ENCODE peak calls at places on chromosomes 5 and 9, in six cellular contexts. B is HCT116, W is right lobe of liver, L is heart left ventricle, C is body of pancreas, G is IMR-90. O is an unnamed sample.

GRCh38 chr9:128020692-128021091 is 39.9 kb upstream of the EEIG1 start:
- ATAC-seq in C (no peak), W (no peak), L (no peak), B (peak; percentile 58), G (no peak), O (no peak)

GRCh38 chr5:119943148-119943547 is 313.8 kb downstream of the FAM170A start:
- ATAC-seq in G (peak; percentile 75), C (no peak), W (peak; percentile 39), L (no peak), B (peak; percentile 55), O (no peak)

GRCh38 chr5:164362021-164362420 is 856.6 kb downstream of the MAT2B start:
- ATAC-seq in L (no peak), C (no peak), B (no peak), G (no peak), W (no peak), O (no peak)

GRCh38 chr5:152634596-152634995 is 229.5 kb upstream of the NMUR2 start:
- ATAC-seq in W (no peak), L (peak; percentile 45), G (no peak), B (no peak), C (no peak), O (no peak)

GRCh38 chr5:177040814-177041410 is 18.4 kb downstream of the ZNF346 start:
- ATAC-seq in L (no peak), B (no peak), W (no peak), G (no peak), C (no peak), O (peak; percentile 31)

GRCh38 chr5:78586251-78586650 is 62.3 kb downstream of the LHFPL2 start:
- ATAC-seq in L (no peak), C (no peak), B (peak; percentile 90), W (peak; percentile 34), G (peak; percentile 84), O (no peak)

GRCh38 chr9:79944991-79945390 is 373.2 kb downstream of the TLE4 start:
- ATAC-seq in G (no peak), B (no peak), L (no peak), C (no peak), W (no peak), O (no peak)

GRCh38 chr9:33434317-33435105 is 12.9 kb downstream of the AQP3 start:
- ATAC-seq in W (no peak), C (no peak), B (no peak), G (no peak), L (no peak), O (no peak)

GRCh38 chr9:137740311-137740710 is 121.5 kb downstream of the EHMT1 start:
- ATAC-seq in G (peak; percentile 49), B (no peak), W (no peak), L (no peak), C (no peak), O (peak; percentile 22)

GRCh38 chr9:69645488-69645887 is 26.7 kb downstream of the APBA1 start:
- ATAC-seq in G (no peak), L (no peak), W (peak; percentile 74), B (peak; percentile 84), C (peak; percentile 99), O (no peak)

GRCh38 chr9:99169982-99170761 is 51.6 kb downstream of the ALG2 start:
- ATAC-seq in W (no peak), G (peak; percentile 52), B (no peak), L (no peak), C (no peak), O (no peak)

GRCh38 chr9:4849364-4849763 is 56.6 kb downstream of the RCL1 start:
- ATAC-seq in G (no peak), C (no peak), W (peak; percentile 85), B (no peak), L (no peak), O (no peak)
- TF ChIP-seq CTCF in G (no peak), C (peak; percentile 24), W (peak; percentile 18), B (peak; percentile 18), L (no peak), O (no peak)

GRCh38 chr5:171055881-171056454 is 194.2 kb downstream of the RANBP17 start:
- ATAC-seq in G (no peak), L (no peak), W (no peak), B (no peak), C (no peak), O (no peak)
- TF ChIP-seq POLR2A in G (no peak), L (no peak), W (no peak), B (no peak), C (no peak), O (no peak)

DNA sequence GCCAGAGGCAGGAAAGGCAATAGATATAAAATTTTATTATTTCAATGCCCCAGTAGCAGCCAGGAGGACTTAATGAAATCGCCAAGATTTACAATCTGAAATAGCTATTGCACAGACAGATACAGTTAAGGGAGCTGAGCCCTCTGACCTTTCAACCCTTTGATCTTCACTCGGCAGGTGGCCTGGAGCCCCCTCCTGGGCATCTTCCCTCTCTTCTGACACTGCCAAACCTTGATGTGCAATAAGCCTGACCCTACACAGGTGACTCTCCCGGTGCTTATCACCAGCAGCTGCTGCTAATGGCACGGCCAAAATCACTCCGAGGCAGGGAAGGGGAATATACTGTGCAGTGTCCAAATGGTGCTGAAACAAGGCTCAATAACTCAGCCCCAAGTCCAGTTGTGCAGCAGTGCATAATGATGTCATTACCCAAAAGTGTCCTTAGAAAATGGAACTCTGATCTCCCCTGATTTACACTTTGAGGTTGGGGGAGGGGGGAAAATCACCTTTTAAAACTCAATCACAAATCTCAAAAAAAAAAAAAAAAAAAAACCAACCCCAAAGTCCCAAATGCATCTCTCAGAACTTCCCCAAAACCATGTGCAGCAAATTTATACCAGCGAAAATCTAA is 242.0 kb downstream of the CRB2 start:
- ATAC-seq in G (no peak), B (no peak), C (no peak), W (no peak), L (no peak), O (no peak)
- TF ChIP-seq CTCF in G (no peak), B (no peak), C (no peak), W (no peak), L (no peak), O (no peak)

GRCh38 chr5:172773481-172774469 is 2.8 kb upstream of the DUSP1 start:
- ATAC-seq in L (no peak), W (no peak), C (no peak), G (no peak), B (no peak), O (no peak)

GRCh38 chr5:172770675-172771438 is at the start of gene DUSP1:
- ATAC-seq in B (peak; percentile 74), W (peak; percentile 39), G (peak; percentile 60), C (peak; percentile 74), L (peak; percentile 46), O (peak; percentile 68)

GRCh38 chr5:172770374-172770674 is 671 bp downstream of the DUSP1 start:
- ATAC-seq in G (no peak), W (no peak), L (no peak), B (no peak), C (no peak), O (no peak)

GRCh38 chr5:172771439-172772111 is 580 bp upstream of the DUSP1 start:
- ATAC-seq in B (peak; percentile 1), C (no peak), W (peak; percentile 21), G (no peak), L (peak; percentile 11), O (no peak)

DNA sequence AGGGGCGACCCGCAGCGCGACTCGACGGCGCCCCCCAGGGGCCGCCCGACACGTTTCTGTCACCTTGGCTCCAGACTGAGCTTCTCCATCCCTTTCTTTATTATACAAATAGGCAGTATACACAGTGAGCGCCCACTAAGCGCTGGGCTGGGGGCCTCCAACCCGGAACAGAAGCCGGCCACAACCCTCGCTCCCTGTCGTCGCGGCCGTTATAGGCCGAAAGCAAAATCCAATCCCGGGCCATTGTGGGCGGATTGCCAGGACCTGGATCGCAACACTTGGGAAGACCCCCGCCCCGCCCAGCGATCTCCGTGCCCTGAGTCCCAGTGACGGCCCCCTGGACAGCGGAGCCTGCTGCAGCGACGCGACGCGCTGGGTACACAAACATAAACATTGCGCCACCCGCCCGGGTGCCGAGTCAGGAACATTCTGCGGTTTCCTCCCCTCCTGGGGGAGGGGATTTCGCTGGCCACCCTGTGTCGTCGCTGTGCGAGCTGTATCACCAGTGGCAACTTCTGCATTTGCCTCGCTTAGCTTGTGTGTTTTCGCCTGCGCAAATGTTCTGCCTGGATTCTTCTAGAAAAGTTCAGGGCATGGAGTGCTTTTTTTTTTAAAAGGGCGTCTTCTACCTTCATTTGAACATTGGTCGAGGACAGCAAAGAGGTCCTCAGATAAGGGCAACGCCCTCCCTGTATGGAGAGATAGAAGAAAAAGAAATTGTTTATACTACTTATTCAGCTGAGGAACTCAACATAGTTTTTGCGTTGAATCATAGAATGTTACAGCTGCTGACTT is 1.3 kb upstream of the DUSP1 start:
- ATAC-seq in C (peak; percentile 22), W (peak; percentile 34), G (peak; percentile 21), B (peak; percentile 54), L (peak; percentile 30), O (peak; percentile 40)
- TF ChIP-seq POLR2A in C (no peak), W (peak; percentile 84), G (no peak), B (no peak), L (peak; percentile 47), O (peak; percentile 56)

DNA sequence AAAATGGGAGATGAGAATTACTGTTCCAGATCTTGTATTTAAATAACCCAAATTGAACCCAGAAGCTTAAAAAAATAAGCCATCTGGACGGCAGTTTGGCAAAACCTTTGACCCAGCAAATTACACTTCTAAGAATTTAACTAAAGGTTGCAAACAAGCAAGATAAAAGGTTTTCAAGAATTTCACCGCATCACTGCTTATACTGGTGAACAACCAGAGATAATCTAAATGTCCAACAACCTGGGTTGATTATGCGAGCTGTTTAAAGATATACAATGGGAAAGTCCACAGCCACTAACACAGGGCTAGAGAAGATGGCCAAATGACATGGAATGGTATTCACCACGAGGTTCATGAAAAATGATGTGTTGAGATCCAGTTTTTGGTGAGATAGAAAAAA is 149.3 kb downstream of the GNAQ start:
- ATAC-seq in L (no peak), G (no peak), W (peak; percentile 27), B (no peak), C (no peak), O (no peak)
- TF ChIP-seq CTCF in L (no peak), G (no peak), W (no peak), B (no peak), C (no peak), O (no peak)

GRCh38 chr5:127084656-127085055 is 11.4 kb upstream of the C5orf63 start:
- ATAC-seq in B (no peak), W (no peak), C (no peak), G (no peak), L (no peak), O (no peak)

GRCh38 chr5:127085371-127085770 is 12.1 kb upstream of the C5orf63 start:
- ATAC-seq in W (no peak), C (no peak), L (no peak), B (no peak), G (no peak), O (no peak)

GRCh38 chr5:127077346-127077745 is 4.0 kb upstream of the C5orf63 start:
- ATAC-seq in G (no peak), W (no peak), L (no peak), C (no peak), B (no peak), O (no peak)

GRCh38 chr5:127076730-127077129 is 3.4 kb upstream of the C5orf63 start:
- ATAC-seq in C (no peak), B (no peak), L (no peak), W (peak; percentile 65), G (peak; percentile 41), O (peak; percentile 25)

GRCh38 chr5:127080001-127080478 is 6.7 kb upstream of the C5orf63 start:
- ATAC-seq in L (no peak), C (no peak), B (no peak), G (peak; percentile 53), W (no peak), O (no peak)
- TF ChIP-seq POLR2A in L (no peak), C (no peak), B (no peak), G (no peak), W (no peak), O (no peak)

O was measured in gastroesophageal sphincter.